ENCODE peak calls at places on chromosomes 1 and 21, in seven cellular contexts. E, J, S, L, B, X and T are unnamed samples.

GRCh38 chr1:226172589-226172988 is 14.0 kb downstream of the ACBD3 start:
- DNase-seq in E (no peak), J (no peak), S (no peak), L (no peak), B (no peak), X (no peak), T (no peak)

GRCh38 chr1:171769754-171770153 is 11.7 kb upstream of the METTL13 start:
- DNase-seq in E (no peak), J (no peak), S (no peak), L (no peak), B (no peak), X (no peak), T (no peak)

GRCh38 chr1:3903141-3904005 is 3.3 kb upstream of the C1orf174 start:
- DNase-seq in E (peak), J (peak), S (no peak), L (peak), B (no peak), X (peak), T (no peak)

GRCh38 chr1:116724765-116725375 is 29.4 kb upstream of the CD2 start:
- DNase-seq in E (peak), J (peak), S (peak), L (no peak), B (peak), X (peak), T (peak)

GRCh38 chr1:11595287-11595686 is 58.9 kb downstream of the FBXO2 start:
- DNase-seq in E (no peak), J (no peak), S (no peak), L (no peak), B (no peak), X (no peak), T (no peak)

GRCh38 chr21:31343680-31344480 is at the start of gene TIAM1:
- DNase-seq in E (no peak), J (peak), S (peak), L (no peak), B (no peak), X (peak), T (peak)

GRCh38 chr1:234320549-234320948 is 52.7 kb upstream of the COA6 start:
- DNase-seq in E (no peak), J (no peak), S (no peak), L (no peak), B (no peak), X (no peak), T (no peak)

GRCh38 chr1:107941123-107941522 is 23.9 kb downstream of the VAV3 start:
- DNase-seq in E (no peak), J (no peak), S (no peak), L (no peak), B (no peak), X (peak), T (no peak)

GRCh38 chr1:115702993-115703392 is 61.2 kb downstream of the VANGL1 start:
- DNase-seq in E (no peak), J (no peak), S (no peak), L (no peak), B (no peak), X (no peak), T (no peak)

GRCh38 chr1:235882816-235883215 is 16.1 kb upstream of the LYST start:
- DNase-seq in E (no peak), J (no peak), S (peak), L (no peak), B (no peak), X (peak), T (no peak)

GRCh38 chr21:21101911-21102310 is 103.7 kb downstream of the NCAM2 start:
- DNase-seq in E (no peak), J (no peak), S (peak), L (no peak), B (no peak), X (peak), T (no peak)

GRCh38 chr21:38645282-38645681 is 147.0 kb upstream of the ERG start:
- DNase-seq in E (no peak), J (no peak), S (peak), L (no peak), B (no peak), X (peak), T (no peak)

GRCh38 chr1:200376521-200376920 is 33.3 kb downstream of the ZNF281 start:
- DNase-seq in E (no peak), J (no peak), S (no peak), L (no peak), B (no peak), X (no peak), T (no peak)

GRCh38 chr1:75097686-75098085 is 36.5 kb upstream of the LHX8 start:
- DNase-seq in E (no peak), J (no peak), S (peak), L (no peak), B (no peak), X (no peak), T (no peak)

GRCh38 chr1:185244015-185244747 is 72.9 kb downstream of the IVNS1ABP start:
- DNase-seq in E (no peak), J (no peak), S (peak), L (no peak), B (no peak), X (peak), T (no peak)

GRCh38 chr1:147539122-147539575 is 2.2 kb upstream of the BCL9 start:
- DNase-seq in E (no peak), J (peak), S (peak), L (no peak), B (no peak), X (peak), T (no peak)

GRCh38 chr1:54403808-54404261 is 2.4 kb downstream of the SSBP3 start:
- DNase-seq in E (peak), J (no peak), S (peak), L (no peak), B (no peak), X (peak), T (no peak)

GRCh38 chr1:68819190-68819829 is 322.4 kb upstream of the DEPDC1 start:
- DNase-seq in E (no peak), J (no peak), S (peak), L (no peak), B (no peak), X (peak), T (no peak)

GRCh38 chr21:36615274-36615964 is 83.5 kb upstream of the SIM2 start:
- DNase-seq in E (peak), J (no peak), S (no peak), L (no peak), B (no peak), X (no peak), T (no peak)

GRCh38 chr1:21936366-21937031 is 611 bp downstream of the HSPG2 start:
- DNase-seq in E (no peak), J (no peak), S (no peak), L (no peak), B (no peak), X (no peak), T (no peak)

GRCh38 chr21:20639026-20639425 is 359.2 kb upstream of the NCAM2 start:
- DNase-seq in E (no peak), J (no peak), S (no peak), L (no peak), B (no peak), X (peak), T (no peak)

GRCh38 chr1:243580072-243580471 is 270.0 kb downstream of the AKT3 start:
- DNase-seq in E (no peak), J (no peak), S (peak), L (no peak), B (no peak), X (peak), T (no peak)

GRCh38 chr1:47227370-47228232 is 4.4 kb downstream of the TAL1 start:
- DNase-seq in E (no peak), J (no peak), S (no peak), L (no peak), B (no peak), X (no peak), T (no peak)

GRCh38 chr1:214318356-214318755 is 37.4 kb downstream of the SMYD2 start:
- DNase-seq in E (no peak), J (no peak), S (peak), L (no peak), B (no peak), X (peak), T (no peak)

GRCh38 chr1:79928901-79929300 is 922.4 kb upstream of the ADGRL4 start:
- DNase-seq in E (no peak), J (no peak), S (no peak), L (no peak), B (no peak), X (no peak), T (no peak)

GRCh38 chr1:83508485-83509151 is 490.3 kb downstream of the TTLL7 start:
- DNase-seq in E (no peak), J (no peak), S (peak), L (no peak), B (peak), X (peak), T (no peak)

GRCh38 chr1:78607334-78607927 is 12.8 kb upstream of the IFI44L start:
- DNase-seq in E (peak), J (no peak), S (peak), L (no peak), B (no peak), X (peak), T (no peak)

GRCh38 chr1:248838357-248839167 is 538 bp downstream of the ZNF672 start:
- DNase-seq in E (peak), J (peak), S (peak), L (no peak), B (peak), X (peak), T (peak)

GRCh38 chr1:60998786-60999185 is 83.6 kb upstream of the NFIA start:
- DNase-seq in E (no peak), J (no peak), S (no peak), L (no peak), B (no peak), X (no peak), T (no peak)

GRCh38 chr1:220300442-220301121 is 28.3 kb upstream of the RAB3GAP2 start:
- DNase-seq in E (no peak), J (peak), S (peak), L (no peak), B (no peak), X (peak), T (no peak)

GRCh38 chr21:45979141-45979631 is 2.4 kb upstream of the COL6A1 start:
- DNase-seq in E (no peak), J (no peak), S (no peak), L (no peak), B (no peak), X (peak), T (no peak)

DNA sequence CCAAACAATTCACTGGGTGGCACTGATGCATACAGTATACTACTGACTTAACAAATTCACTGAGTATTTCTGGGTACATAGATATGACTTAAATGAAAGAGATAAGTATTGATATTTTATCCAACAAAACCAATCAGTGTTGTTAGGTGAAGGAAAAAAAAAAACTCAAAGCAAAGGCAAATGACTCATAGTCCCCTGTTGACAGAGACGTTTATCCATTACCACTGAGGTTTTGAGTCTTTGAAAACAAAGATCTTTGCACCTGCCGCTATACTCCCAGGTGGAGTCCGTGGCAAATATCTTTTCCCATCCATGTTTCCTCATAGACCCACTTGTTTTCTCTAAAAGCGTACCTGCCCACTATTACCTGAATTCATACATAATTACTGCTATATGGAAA is 18.4 kb downstream of the DYNLT5 start:
- DNase-seq in E (no peak), J (no peak), S (no peak), L (no peak), B (no peak), X (no peak), T (no peak)
- TF ChIP-seq CTCF in E (no peak), J (no peak), S (no peak), L (no peak), B (no peak), X (no peak), T (no peak)

GRCh38 chr1:2522230-2522629 is 4.2 kb downstream of the PANK4 start:
- DNase-seq in E (no peak), J (no peak), S (no peak), L (no peak), B (no peak), X (no peak), T (no peak)

GRCh38 chr1:2523891-2524609 is 2.3 kb downstream of the PANK4 start:
- DNase-seq in E (no peak), J (no peak), S (no peak), L (no peak), B (peak), X (no peak), T (no peak)

GRCh38 chr1:2525524-2525895 is 886 bp downstream of the PANK4 start:
- DNase-seq in E (no peak), J (no peak), S (no peak), L (no peak), B (no peak), X (no peak), T (no peak)

GRCh38 chr1:2520806-2521205 is 5.6 kb downstream of the PANK4 start:
- DNase-seq in E (no peak), J (no peak), S (no peak), L (no peak), B (no peak), X (no peak), T (no peak)

GRCh38 chr1:2523191-2523890 is 3.1 kb downstream of the PANK4 start:
- DNase-seq in E (no peak), J (no peak), S (no peak), L (no peak), B (no peak), X (no peak), T (no peak)
- TF ChIP-seq CTCF in E (no peak), J (no peak), S (no peak), L (no peak), B (no peak), X (peak), T (no peak)

GRCh38 chr1:92424376-92424775 is 62.3 kb downstream of the GFI1 start:
- DNase-seq in E (no peak), J (no peak), S (no peak), L (no peak), B (no peak), X (no peak), T (no peak)
- TF ChIP-seq CTCF in E (no peak), J (no peak), S (no peak), L (no peak), B (no peak), X (no peak), T (no peak)

GRCh38 chr1:111202707-111203623 is 2.5 kb upstream of the DENND2D start:
- DNase-seq in E (no peak), J (no peak), S (no peak), L (no peak), B (no peak), X (no peak), T (no peak)

GRCh38 chr1:111203681-111204210 is 3.3 kb upstream of the DENND2D start:
- DNase-seq in E (peak), J (peak), S (peak), L (no peak), B (peak), X (peak), T (no peak)

GRCh38 chr1:111205724-111206070 is 5.3 kb upstream of the DENND2D start:
- DNase-seq in E (no peak), J (no peak), S (no peak), L (no peak), B (no peak), X (peak), T (no peak)

GRCh38 chr1:111204923-111205723 is 4.7 kb upstream of the DENND2D start:
- DNase-seq in E (no peak), J (no peak), S (no peak), L (no peak), B (no peak), X (no peak), T (no peak)

GRCh38 chr1:111204211-111204883 is 3.9 kb upstream of the DENND2D start:
- DNase-seq in E (peak), J (peak), S (no peak), L (no peak), B (peak), X (no peak), T (no peak)
- TF ChIP-seq CTCF in E (peak), J (no peak), S (no peak), L (no peak), B (peak), X (no peak), T (no peak)

DNA sequence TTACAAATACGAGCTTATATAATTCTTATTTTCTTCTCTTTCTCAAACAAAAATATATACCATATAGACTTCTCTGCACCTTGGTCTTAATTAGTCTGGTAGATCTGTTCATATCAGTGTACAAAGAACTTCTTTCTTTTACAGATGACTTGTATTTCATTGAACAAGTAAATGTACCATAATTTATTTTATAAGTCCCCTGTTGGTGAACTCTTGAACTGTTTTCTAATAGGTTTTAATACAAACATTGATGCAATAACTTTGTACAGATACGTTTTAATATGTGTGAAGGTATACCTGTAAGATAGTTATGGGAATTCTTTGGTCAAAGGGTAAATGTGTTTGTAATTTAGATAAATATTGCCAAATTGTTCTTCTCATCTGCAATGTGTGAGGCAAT is 28.4 kb downstream of the GPR88 start:
- DNase-seq in E (no peak), J (no peak), S (no peak), L (no peak), B (no peak), X (no peak), T (no peak)
- TF ChIP-seq CTCF in E (peak), J (no peak), S (no peak), L (peak), B (no peak), X (no peak), T (no peak)

DNA sequence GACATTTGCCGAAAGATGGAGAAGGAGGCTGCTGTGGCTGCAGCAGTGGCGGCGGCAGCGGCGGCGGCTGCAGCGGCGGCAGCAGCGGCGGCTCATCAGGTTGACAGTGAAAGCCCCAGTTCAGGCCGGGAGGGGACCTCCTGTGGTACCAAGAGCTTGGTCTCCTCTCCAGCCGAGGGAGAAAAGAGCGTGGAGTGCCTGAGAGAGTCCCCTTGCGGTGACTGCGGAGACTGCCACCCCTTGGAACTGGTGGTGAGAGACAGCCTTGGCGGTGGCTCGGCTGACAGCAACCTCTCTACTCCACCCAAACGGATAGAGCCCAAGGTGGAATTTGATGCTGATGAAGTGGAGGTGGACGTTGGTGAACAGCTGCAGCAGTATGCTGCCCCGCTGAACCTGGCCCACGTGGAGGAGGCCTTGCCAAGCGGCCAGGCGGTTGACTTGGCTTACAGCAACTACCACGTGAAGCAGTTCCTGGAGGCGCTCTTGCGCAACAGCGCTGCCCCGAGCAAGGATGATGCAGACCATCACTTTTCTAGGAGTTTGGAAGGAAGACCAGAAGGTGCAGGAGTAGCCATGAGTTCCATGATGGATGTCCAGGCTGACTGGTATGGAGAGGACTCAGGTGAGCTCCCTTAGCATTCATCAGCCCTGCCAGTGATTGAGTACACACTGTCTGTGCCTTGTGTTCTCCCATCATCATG is 6.3 kb downstream of the ZBTB8B start:
- DNase-seq in E (no peak), J (no peak), S (no peak), L (no peak), B (no peak), X (no peak), T (no peak)
- TF ChIP-seq CTCF in E (no peak), J (no peak), S (no peak), L (no peak), B (no peak), X (peak), T (peak)

GRCh38 chr1:15937706-15938168 is 38.2 kb downstream of the ZBTB17 start:
- DNase-seq in E (peak), J (no peak), S (peak), L (no peak), B (no peak), X (peak), T (no peak)
- TF ChIP-seq CTCF in E (peak), J (no peak), S (no peak), L (peak), B (no peak), X (peak), T (peak)